ENCODE peak calls at places on chromosome 6, in eight cellular contexts. G is sciatic nerve, P is anterior cingulate cortex, Q is A673, U is GF-D8, R is iPS DF 19.7, Y is HEK293T, Z is glutamatergic neuron. F is an unnamed sample.

GRCh38 chr6:88814909-88815308 is 148.5 kb downstream of the RNGTT start:
- DNase-seq in G (no peak), P (no peak), Q (no peak), U (no peak), R (no peak), Y (no peak), Z (no peak), F (no peak)

GRCh38 chr6:1175877-1176276 is 136.0 kb upstream of the FOXQ1 start:
- DNase-seq in G (no peak), P (no peak), Q (no peak), U (no peak), R (no peak), Y (no peak), Z (no peak), F (no peak)

GRCh38 chr6:89525786-89526562 is 93.0 kb downstream of the ANKRD6 start:
- DNase-seq in G (no peak), P (no peak), Q (no peak), U (no peak), R (no peak), Y (no peak), Z (no peak), F (no peak)

GRCh38 chr6:132716238-132716637 is 2.4 kb upstream of the VNN1 start:
- DNase-seq in G (no peak), P (no peak), Q (no peak), U (no peak), R (no peak), Y (no peak), Z (no peak), F (no peak)

GRCh38 chr6:136171207-136171606 is 78.9 kb downstream of the MTFR2 start:
- DNase-seq in G (no peak), P (no peak), Q (no peak), U (no peak), R (no peak), Y (no peak), Z (no peak), F (no peak)

GRCh38 chr6:119240257-119241123 is 109.1 kb downstream of the MAN1A1 start:
- DNase-seq in G (no peak), P (no peak), Q (no peak), U (no peak), R (peak; percentile 25), Y (no peak), Z (no peak), F (no peak)

GRCh38 chr6:17983712-17984111 is 3.7 kb downstream of the KIF13A start:
- DNase-seq in G (no peak), P (no peak), Q (no peak), U (no peak), R (no peak), Y (no peak), Z (no peak), F (no peak)

GRCh38 chr6:11110921-11111768 is at the start of gene ERVFRD-1:
- DNase-seq in G (no peak), P (no peak), Q (no peak), U (no peak), R (no peak), Y (no peak), Z (no peak), F (no peak)

GRCh38 chr6:72316675-72317380 is 305.0 kb upstream of the KCNQ5 start:
- DNase-seq in G (no peak), P (no peak), Q (no peak), U (no peak), R (no peak), Y (no peak), Z (no peak), F (no peak)

GRCh38 chr6:57162516-57162915 is 9.6 kb upstream of the BAG2 start:
- DNase-seq in G (no peak), P (no peak), Q (no peak), U (no peak), R (no peak), Y (no peak), Z (no peak), F (no peak)

GRCh38 chr6:169252805-169253189 is 849 bp downstream of the THBS2 start:
- DNase-seq in G (peak; percentile 70), P (peak; percentile 34), Q (peak; percentile 18), U (no peak), R (no peak), Y (no peak), Z (no peak), F (no peak)

GRCh38 chr6:104095661-104096416 is 763.9 kb downstream of the HACE1 start:
- DNase-seq in G (no peak), P (no peak), Q (no peak), U (no peak), R (no peak), Y (peak; percentile 18), Z (no peak), F (no peak)

GRCh38 chr6:146878564-146879343 is 280.0 kb downstream of the ADGB start:
- DNase-seq in G (no peak), P (no peak), Q (no peak), U (peak; percentile 59), R (no peak), Y (no peak), Z (no peak), F (no peak)

GRCh38 chr6:83872386-83873118 is 13.1 kb downstream of the CYB5R4 start:
- DNase-seq in G (no peak), P (no peak), Q (peak; percentile 17), U (no peak), R (no peak), Y (no peak), Z (no peak), F (no peak)

GRCh38 chr6:155444120-155444917 is 11.3 kb downstream of the NOX3 start:
- DNase-seq in G (no peak), P (no peak), Q (no peak), U (no peak), R (no peak), Y (no peak), Z (no peak), F (no peak)

GRCh38 chr6:97394160-97394748 is 111.2 kb upstream of the MMS22L start:
- DNase-seq in G (no peak), P (no peak), Q (peak; percentile 81), U (no peak), R (no peak), Y (peak; percentile 57), Z (no peak), F (no peak)

GRCh38 chr6:30782425-30783014 is 38.2 kb upstream of the IER3 start:
- DNase-seq in G (no peak), P (no peak), Q (no peak), U (no peak), R (no peak), Y (no peak), Z (no peak), F (no peak)

GRCh38 chr6:132161283-132161682 is 210.1 kb upstream of the CCN2 start:
- DNase-seq in G (no peak), P (no peak), Q (peak; percentile 64), U (no peak), R (peak; percentile 30), Y (peak; percentile 14), Z (no peak), F (no peak)

GRCh38 chr6:35583893-35584688 is 71.4 kb upstream of the TULP1 start:
- DNase-seq in G (peak; percentile 77), P (no peak), Q (peak; percentile 79), U (peak; percentile 31), R (no peak), Y (peak; percentile 65), Z (peak; percentile 57), F (peak; percentile 51)

GRCh38 chr6:17865798-17866725 is 121.4 kb downstream of the KIF13A start:
- DNase-seq in G (peak; percentile 69), P (peak; percentile 10), Q (no peak), U (no peak), R (no peak), Y (no peak), Z (no peak), F (no peak)

GRCh38 chr6:124870611-124871201 is 91.5 kb upstream of the RNF217 start:
- DNase-seq in G (no peak), P (no peak), Q (peak; percentile 46), U (no peak), R (no peak), Y (peak; percentile 34), Z (no peak), F (no peak)

GRCh38 chr6:4805553-4806307 is 29.5 kb downstream of the CDYL start:
- DNase-seq in G (no peak), P (peak; percentile 13), Q (peak; percentile 72), U (no peak), R (peak; percentile 23), Y (peak; percentile 47), Z (peak; percentile 64), F (no peak)

GRCh38 chr6:166266336-166266735 is 41.9 kb downstream of the PRR18 start:
- DNase-seq in G (no peak), P (no peak), Q (no peak), U (no peak), R (no peak), Y (no peak), Z (no peak), F (no peak)